ENCODE peak calls at places on chromosomes 12 and 14, in ten cellular contexts. U is HCT116, E is GM19239, O is A673, V is endodermal cell, R is Peyer's patch, Q is gastrocnemius medialis, N is EL, S is foreskin fibroblast, I is progenitor cell of endocrine pancreas. G is an unnamed sample.
A peak's percentile ranks its signal among the peaks of the same experiment; 100 is the strongest.

GRCh38 chr12:81759215-81759991 is at the start of gene PPFIA2:
- DNase-seq in U (no peak), E (no peak), O (peak; percentile 55), V (peak; percentile 91), R (no peak), Q (no peak), N (no peak), S (peak; percentile 61), I (no peak), G (peak; percentile 59)

GRCh38 chr14:50451854-50452253 is 55.2 kb upstream of the CDKL1 start:
- DNase-seq in U (no peak), E (no peak), O (no peak), V (no peak), R (no peak), Q (no peak), N (no peak), S (no peak), I (no peak), G (no peak)

GRCh38 chr12:49397000-49397399 is 29.7 kb downstream of the SPATS2 start:
- DNase-seq in U (no peak), E (no peak), O (no peak), V (no peak), R (no peak), Q (no peak), N (no peak), S (no peak), I (no peak), G (no peak)

GRCh38 chr14:99234982-99235491 is 37.0 kb downstream of the BCL11B start:
- DNase-seq in U (peak; percentile 27), E (no peak), O (peak; percentile 87), V (peak; percentile 97), R (no peak), Q (no peak), N (no peak), S (no peak), I (no peak), G (peak; percentile 54)

GRCh38 chr14:21054123-21054767 is 3.4 kb upstream of the RNASE8 start:
- DNase-seq in U (no peak), E (no peak), O (no peak), V (no peak), R (no peak), Q (no peak), N (no peak), S (no peak), I (no peak), G (no peak)

GRCh38 chr12:130955238-130955816 is 1.6 kb downstream of the ADGRD1 start:
- DNase-seq in U (no peak), E (no peak), O (no peak), V (peak; percentile 55), R (no peak), Q (peak; percentile 12), N (no peak), S (no peak), I (no peak), G (no peak)

GRCh38 chr14:47507866-47508265 is 167.5 kb downstream of the MDGA2 start:
- DNase-seq in U (no peak), E (no peak), O (no peak), V (no peak), R (no peak), Q (no peak), N (no peak), S (no peak), I (no peak), G (no peak)

GRCh38 chr12:13197526-13198141 is 1.1 kb downstream of the EMP1 start:
- DNase-seq in U (no peak), E (no peak), O (peak; percentile 43), V (no peak), R (no peak), Q (peak; percentile 38), N (peak; percentile 47), S (peak; percentile 83), I (no peak), G (peak; percentile 71)

GRCh38 chr12:101933866-101934514 is 56.6 kb downstream of the DRAM1 start:
- DNase-seq in U (no peak), E (no peak), O (no peak), V (no peak), R (no peak), Q (peak; percentile 33), N (no peak), S (no peak), I (no peak), G (no peak)

GRCh38 chr14:101062611-101063010 is 159.1 kb upstream of the RTL1 start:
- DNase-seq in U (no peak), E (no peak), O (no peak), V (no peak), R (no peak), Q (no peak), N (no peak), S (peak; percentile 58), I (no peak), G (no peak)

G was measured in Daoy.